ENCODE peak calls at places on chromosomes 7 and 10, in six cellular contexts. N is brain microvascular endothelial cell, M is heart left ventricle, R is tibial artery, H is AG09309, S is colonic mucosa. X is an unnamed sample.

GRCh38 chr7:6533893-6534804 is 17.1 kb downstream of the GRID2IP start:
- DNase-seq in N (no peak), M (no peak), R (no peak), H (no peak), S (no peak), X (no peak)

GRCh38 chr10:111158601-111159000 is 81.8 kb downstream of the ADRA2A start:
- DNase-seq in N (no peak), M (no peak), R (no peak), H (no peak), S (no peak), X (no peak)

GRCh38 chr10:118551535-118552100 is 43.8 kb downstream of the PRLHR start:
- DNase-seq in N (no peak), M (no peak), R (no peak), H (no peak), S (no peak), X (no peak)

GRCh38 chr10:52283174-52283573 is 30.9 kb upstream of the DKK1 start:
- DNase-seq in N (peak), M (no peak), R (no peak), H (no peak), S (no peak), X (no peak)

GRCh38 chr10:74293686-74294365 is 142.8 kb downstream of the ADK start:
- DNase-seq in N (peak), M (no peak), R (no peak), H (peak), S (no peak), X (no peak)

GRCh38 chr10:36888925-36889573 is 236.3 kb upstream of the ANKRD30A start:
- DNase-seq in N (peak), M (no peak), R (no peak), H (no peak), S (peak), X (peak)

GRCh38 chr10:34609287-34609940 is 205.7 kb downstream of the PARD3 start:
- DNase-seq in N (no peak), M (no peak), R (no peak), H (no peak), S (no peak), X (no peak)

GRCh38 chr7:128215739-128216138 is 25.3 kb upstream of the LEP start:
- DNase-seq in N (peak), M (no peak), R (no peak), H (peak), S (no peak), X (no peak)

GRCh38 chr7:102106625-102107024 is 180.0 kb upstream of the SH2B2 start:
- DNase-seq in N (no peak), M (no peak), R (no peak), H (no peak), S (peak), X (no peak)

GRCh38 chr7:112419543-112420130 is 30.6 kb upstream of the IFRD1 start:
- DNase-seq in N (no peak), M (no peak), R (no peak), H (no peak), S (no peak), X (no peak)

GRCh38 chr10:103917326-103918052 is 495 bp downstream of the STN1 start:
- DNase-seq in N (peak), M (peak), R (peak), H (no peak), S (peak), X (peak)

GRCh38 chr10:92972066-92972870 is 88.3 kb upstream of the CYP26C1 start:
- DNase-seq in N (peak), M (no peak), R (no peak), H (peak), S (peak), X (no peak)
- H3K4me3 ChIP-seq in N (no peak), M (no peak), R (no peak), H (no peak), S (no peak), X (no peak)

DNA sequence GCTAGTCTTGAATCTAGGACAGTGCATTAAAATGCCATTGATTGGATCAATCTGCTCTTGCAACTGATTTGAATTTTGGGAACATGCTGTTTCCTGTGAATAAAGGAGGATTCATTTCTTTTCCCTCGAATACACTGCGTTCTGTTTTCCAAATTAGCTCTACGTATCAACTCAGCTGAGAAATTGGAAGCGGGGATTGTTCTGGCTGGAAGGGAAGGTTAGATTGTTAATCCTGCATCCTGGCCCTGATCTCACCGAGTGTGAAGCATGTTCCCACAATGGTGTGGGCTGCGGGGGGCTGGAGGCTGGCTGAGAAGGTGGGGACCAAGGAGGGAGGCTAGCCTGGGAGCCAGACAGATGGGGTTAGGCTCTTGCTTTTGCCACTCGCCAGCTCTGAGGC is 17.6 kb downstream of the HTRA1 start:
- DNase-seq in N (no peak), M (no peak), R (no peak), H (no peak), S (no peak), X (no peak)
- H3K4me3 ChIP-seq in N (no peak), M (no peak), R (no peak), H (no peak), S (no peak), X (no peak)

GRCh38 chr10:69630651-69631400 is 779 bp downstream of the FAM241B start:
- DNase-seq in N (no peak), M (no peak), R (no peak), H (no peak), S (no peak), X (no peak)
- H3K4me3 ChIP-seq in N (peak), M (peak), R (peak), H (peak), S (peak), X (peak)

DNA sequence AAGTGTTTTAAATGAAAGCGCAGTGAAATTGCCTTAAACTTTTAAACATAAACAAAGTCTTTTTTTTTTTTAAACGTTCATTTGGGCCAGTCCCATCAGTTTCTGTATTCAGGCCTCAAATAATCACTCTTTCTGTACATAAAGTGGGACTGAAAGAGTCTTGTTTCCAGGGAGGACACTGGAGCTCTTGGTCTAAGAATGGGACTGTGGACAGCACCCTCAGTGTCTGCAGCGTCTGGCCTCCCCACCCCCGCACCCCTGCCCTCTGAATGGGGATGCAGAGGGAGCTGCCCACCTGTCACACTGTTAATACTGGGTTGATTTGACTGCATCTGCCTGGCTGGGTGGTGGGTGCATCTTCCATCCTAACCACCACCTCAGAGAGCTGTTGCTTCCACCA is 5.2 kb downstream of the ZNF365 start:
- DNase-seq in N (no peak), M (no peak), R (no peak), H (no peak), S (no peak), X (no peak)
- H3K4me3 ChIP-seq in N (no peak), M (no peak), R (no peak), H (no peak), S (no peak), X (no peak)

DNA sequence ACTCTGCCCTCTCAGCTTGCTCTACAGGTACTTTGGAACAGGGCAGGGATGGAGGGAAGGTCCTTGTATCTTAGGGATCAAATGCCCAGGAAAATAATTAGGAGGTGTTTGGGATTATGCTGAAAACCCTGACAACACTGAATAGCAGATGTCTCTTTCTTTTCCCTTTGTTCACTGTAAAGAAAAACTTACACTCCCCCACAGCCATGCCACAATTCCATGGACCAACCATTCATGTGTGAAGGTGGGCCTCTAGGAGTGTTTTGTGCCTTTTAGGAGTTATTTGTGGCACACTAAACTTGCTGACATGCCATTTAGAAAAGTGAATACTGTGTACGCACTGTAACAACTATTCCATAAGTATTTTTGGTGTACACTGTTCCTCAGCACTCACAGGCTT is 108.1 kb downstream of the SNX10 start:
- DNase-seq in N (no peak), M (no peak), R (no peak), H (no peak), S (no peak), X (no peak)
- H3K4me3 ChIP-seq in N (no peak), M (no peak), R (no peak), H (no peak), S (no peak), X (no peak)

DNA sequence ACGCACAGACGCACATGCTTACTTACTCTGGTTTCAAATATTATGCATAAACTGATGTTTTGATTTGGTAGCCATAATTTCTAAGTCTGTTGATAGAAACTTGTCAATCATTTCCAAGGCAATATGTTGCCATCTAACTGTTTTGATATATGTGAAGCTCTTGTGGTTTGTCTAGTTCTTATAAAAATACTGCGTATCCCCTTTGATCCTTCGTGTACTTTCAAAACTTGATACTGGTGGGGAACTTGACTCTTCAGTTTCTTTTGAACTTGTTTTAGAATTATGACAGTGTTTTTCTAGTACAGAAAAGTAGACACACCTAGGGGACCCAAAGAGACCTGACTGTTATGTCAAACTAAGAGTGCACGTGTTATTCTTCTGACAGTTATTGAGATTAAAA is 708.0 kb downstream of the LRMDA start:
- DNase-seq in N (no peak), M (no peak), R (no peak), H (no peak), S (no peak), X (no peak)
- H3K4me3 ChIP-seq in N (no peak), M (no peak), R (no peak), H (no peak), S (no peak), X (no peak)

DNA sequence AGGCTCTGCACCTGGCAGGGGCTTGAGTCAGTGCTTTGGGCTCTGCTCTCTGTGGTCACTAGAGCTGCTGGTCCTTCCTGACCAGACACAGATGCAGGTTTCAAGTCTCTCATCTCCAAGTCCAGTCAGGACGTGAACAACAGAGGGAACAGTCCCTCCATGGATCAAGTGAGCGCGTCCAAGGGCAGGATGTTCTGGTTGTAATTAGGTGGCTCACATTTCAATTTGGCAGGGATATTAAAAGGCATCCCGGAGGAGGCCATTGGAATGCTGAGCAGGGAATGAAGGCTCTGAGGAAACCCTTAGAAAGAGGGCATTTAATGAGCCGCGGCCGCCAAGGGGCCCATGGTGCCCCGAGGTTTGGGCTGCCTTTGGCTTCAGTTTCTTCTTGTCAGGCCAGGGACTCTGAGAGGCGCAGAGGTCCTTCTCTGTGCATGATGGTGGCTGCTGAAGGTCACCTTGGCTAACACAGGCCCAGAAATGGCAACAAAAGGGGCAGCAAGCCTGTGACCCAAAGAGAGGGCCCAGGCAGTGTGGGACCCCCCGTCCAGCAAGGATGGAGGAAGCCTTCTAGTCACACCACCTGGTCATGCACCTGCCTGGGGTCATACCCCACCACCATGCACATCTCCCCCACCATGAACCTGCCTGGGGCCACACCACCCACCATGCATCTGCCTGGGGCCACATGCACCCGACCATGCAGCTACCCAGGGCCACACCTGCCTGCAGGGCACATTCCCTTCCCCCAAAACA is 30.7 kb upstream of the INPP5A start:
- DNase-seq in N (no peak), M (no peak), R (peak), H (peak), S (no peak), X (no peak)
- H3K4me3 ChIP-seq in N (no peak), M (no peak), R (no peak), H (no peak), S (no peak), X (no peak)

GRCh38 chr7:70063796-70064423 is 465.6 kb downstream of the AUTS2 start:
- DNase-seq in N (no peak), M (peak), R (no peak), H (no peak), S (no peak), X (no peak)
- H3K4me3 ChIP-seq in N (no peak), M (no peak), R (no peak), H (no peak), S (no peak), X (no peak)

GRCh38 chr7:134892963-134893362 is 93.3 kb upstream of the AGBL3 start:
- DNase-seq in N (no peak), M (no peak), R (no peak), H (no peak), S (no peak), X (no peak)
- H3K4me3 ChIP-seq in N (peak), M (peak), R (peak), H (no peak), S (no peak), X (no peak)

X was measured in Jurkat, Clone E6-1.